ENCODE peak calls at places on chromosomes 16 and 17, in four cellular contexts. C, A, O and G are unnamed samples.
A peak's percentile ranks its signal among the peaks of the same experiment; 100 is the strongest.

GRCh38 chr16:1635070-1635469 is 22.9 kb downstream of the CRAMP1 start:
- DNase-seq in A (no peak), O (no peak), C (no peak), G (no peak)

GRCh38 chr17:78425429-78425828 is 47.0 kb downstream of the PGS1 start:
- DNase-seq in C (no peak), O (no peak), A (no peak), G (no peak)

GRCh38 chr16:67165121-67166034 is 833 bp downstream of the HSF4 start:
- DNase-seq in O (no peak), A (no peak), C (no peak), G (no peak)

GRCh38 chr17:42843358-42843934 is 934 bp upstream of the AOC2 start:
- DNase-seq in O (no peak), C (peak; percentile 63), A (peak; percentile 73), G (peak; percentile 85)

GRCh38 chr17:77356109-77356689 is 215.4 kb downstream of the SEC14L1 start:
- DNase-seq in O (no peak), C (peak; percentile 24), A (no peak), G (peak; percentile 72)

GRCh38 chr16:23711785-23712184 is 1.2 kb downstream of the ERN2 start:
- DNase-seq in C (peak; percentile 5), O (no peak), A (no peak), G (no peak)

GRCh38 chr16:9801651-9802050 is 380.6 kb downstream of the GRIN2A start:
- DNase-seq in O (no peak), A (no peak), C (no peak), G (no peak)

GRCh38 chr17:79095345-79096055 is 20.9 kb downstream of the ENGASE start:
- DNase-seq in A (no peak), O (no peak), C (peak; percentile 39), G (no peak)

GRCh38 chr16:71796501-71796900 is 12.1 kb downstream of the AP1G1 start:
- DNase-seq in O (no peak), C (no peak), A (peak; percentile 27), G (no peak)

GRCh38 chr17:8153957-8154607 is 1.9 kb upstream of the PER1 start:
- DNase-seq in C (peak; percentile 94), O (no peak), A (peak; percentile 99), G (peak; percentile 96)

GRCh38 chr16:82034981-82035612 is at the start of gene HSD17B2:
- DNase-seq in A (peak; percentile 14), O (no peak), C (peak; percentile 80), G (peak; percentile 76)

GRCh38 chr16:82509636-82510035 is 117.1 kb upstream of the CDH13 start:
- DNase-seq in C (no peak), A (no peak), O (no peak), G (no peak)